ENCODE peak calls at places on chromosome 10, in five cellular contexts. M is effector memory CD8-positive, alpha-beta T cell; F is erythroblast; P is putamen; W is ureter. T is an unnamed sample.

GRCh38 chr10:53536322-53536721 is 763.7 kb upstream of the MBL2 start:
- DNase-seq in M (no peak), F (no peak), P (no peak), W (no peak), T (no peak)

GRCh38 chr10:69974551-69975155 is 78.0 kb upstream of the MACROH2A2 start:
- DNase-seq in M (no peak), F (no peak), P (no peak), W (no peak), T (no peak)

GRCh38 chr10:34526758-34527730 is 288.1 kb downstream of the PARD3 start:
- DNase-seq in M (no peak), W (no peak), P (no peak), F (no peak), T (no peak)

GRCh38 chr10:44651834-44652233 is 259.3 kb upstream of the TMEM72 start:
- DNase-seq in F (no peak), P (no peak), M (no peak), W (no peak), T (no peak)

GRCh38 chr10:45059632-45060031 is 58.9 kb downstream of the ZNF22 start:
- DNase-seq in M (no peak), W (no peak), F (no peak), P (no peak), T (no peak)

GRCh38 chr10:112375721-112376577 is 2.0 kb downstream of the ACSL5 start:
- DNase-seq in M (peak), W (peak), F (peak), P (peak), T (peak)

GRCh38 chr10:102208311-102209035 is 17.6 kb upstream of the ELOVL3 start:
- DNase-seq in M (no peak), P (no peak), F (no peak), W (no peak), T (no peak)

GRCh38 chr10:37240223-37240622 is 114.8 kb downstream of the ANKRD30A start:
- DNase-seq in W (no peak), M (no peak), P (no peak), F (no peak), T (no peak)

GRCh38 chr10:129779126-129779525 is 184.9 kb downstream of the EBF3 start:
- DNase-seq in M (no peak), F (no peak), W (no peak), P (no peak), T (no peak)

GRCh38 chr10:92894081-92894480 is 45.8 kb downstream of the EXOC6 start:
- DNase-seq in F (no peak), P (no peak), W (no peak), M (no peak), T (no peak)

GRCh38 chr10:124643281-124644009 is 100.7 kb downstream of the FAM53B start:
- DNase-seq in M (no peak), W (no peak), F (no peak), P (no peak), T (no peak)

GRCh38 chr10:14478201-14478600 is 147.5 kb upstream of the FRMD4A start:
- DNase-seq in W (no peak), M (no peak), P (no peak), F (no peak), T (no peak)

GRCh38 chr10:12416396-12417090 is 67.2 kb downstream of the CAMK1D start:
- DNase-seq in W (no peak), M (no peak), F (no peak), P (no peak), T (no peak)

GRCh38 chr10:68073631-68074403 is 1.3 kb downstream of the HERC4 start:
- DNase-seq in W (no peak), F (no peak), M (no peak), P (no peak), T (no peak)

GRCh38 chr10:78605800-78606350 is 462.9 kb upstream of the ZMIZ1 start:
- DNase-seq in F (no peak), P (no peak), W (no peak), M (no peak), T (no peak)

GRCh38 chr10:48520594-48520993 is 84.3 kb downstream of the ARHGAP22 start:
- DNase-seq in P (no peak), W (no peak), M (no peak), F (no peak), T (no peak)

GRCh38 chr10:62616885-62617635 is 187.5 kb upstream of the ADO start:
- DNase-seq in F (peak), P (no peak), W (no peak), M (no peak), T (no peak)

GRCh38 chr10:44017483-44018145 is 367.3 kb downstream of the CXCL12 start:
- DNase-seq in M (no peak), W (no peak), F (no peak), P (no peak), T (no peak)

GRCh38 chr10:54796876-54797275 is 4.2 kb downstream of the PCDH15 start:
- DNase-seq in M (no peak), P (no peak), F (no peak), W (no peak), T (no peak)

T was measured in B cell.